ENCODE peak calls at places on chromosomes 3 and 15, in seven cellular contexts. P is activated naive CD4-positive, alpha-beta T cell; W is stomach; M is GM20000; D is NCI-H1436 treated with DMSO at 0.1 percent for 48 hours; Z is SIG-M5; C is NCI-H524. O is an unnamed sample.

GRCh38 chr3:126146525-126147146 is 33.8 kb downstream of the ALDH1L1 start:
- DNase-seq in W (no peak), C (no peak), D (no peak), Z (no peak), M (no peak), P (no peak), O (no peak)

GRCh38 chr3:103389356-103389755 is 954.5 kb downstream of the ZPLD1 start:
- DNase-seq in C (no peak), M (no peak), P (no peak), D (no peak), W (no peak), Z (no peak), O (no peak)

GRCh38 chr3:126180477-126181397 is at the start of gene ALDH1L1:
- DNase-seq in W (peak), M (no peak), D (no peak), Z (no peak), C (peak), P (no peak), O (peak)

GRCh38 chr15:90959894-90960293 is 5.2 kb downstream of the RCCD1 start:
- DNase-seq in W (no peak), P (no peak), M (no peak), Z (no peak), D (no peak), C (no peak), O (no peak)

GRCh38 chr3:113002033-113002432 is 11.2 kb downstream of the GTPBP8 start:
- DNase-seq in W (no peak), Z (no peak), M (no peak), C (no peak), D (no peak), P (no peak), O (no peak)

GRCh38 chr15:29472901-29473423 is 203.3 kb upstream of the NSMCE3 start:
- DNase-seq in Z (no peak), M (no peak), D (no peak), W (no peak), P (no peak), C (no peak), O (no peak)

GRCh38 chr3:13073042-13073906 is at the start of gene IQSEC1:
- DNase-seq in C (peak), Z (no peak), P (no peak), D (peak), W (peak), M (peak), O (peak)

GRCh38 chr3:158794936-158795518 is 6.8 kb upstream of the MFSD1 start:
- DNase-seq in C (no peak), Z (no peak), M (peak), D (no peak), W (no peak), P (no peak), O (no peak)

GRCh38 chr3:13612829-13613228 is 63.9 kb downstream of the FBLN2 start:
- DNase-seq in M (no peak), Z (no peak), P (no peak), W (no peak), C (no peak), D (no peak), O (no peak)

GRCh38 chr3:134294302-134294925 is 43.8 kb upstream of the RYK start:
- DNase-seq in C (no peak), D (no peak), P (no peak), W (no peak), M (peak), Z (no peak), O (no peak)

GRCh38 chr3:42179110-42179725 is 86.8 kb downstream of the CCK start:
- DNase-seq in D (no peak), P (no peak), Z (no peak), W (no peak), M (no peak), C (no peak), O (no peak)